ENCODE peak calls at places on chromosomes 2 and 18, in ten cellular contexts. One of them, this sample, is unnamed.

GRCh38 chr2:176128172-176129012 is 1.1 kb upstream of the HOXD8 start:
- DNase-seq in ACHN: no peak
- DNase-seq in GM04504: no peak
- DNase-seq in activated naive CD4-positive, alpha-beta T cell: no peak
- DNase-seq in AG08396: no peak
- DNase-seq in activated T-cell treated with anti-CD3 and anti-CD28 coated beads for 4 hours: no peak
- DNase-seq in H54: no peak
- DNase-seq in NCI-H1092 treated with DMSO at 0.1 percent for 48 hours: no peak
- DNase-seq in nephron progenitor cell: no peak
- DNase-seq in D341Med: no peak
- DNase-seq in this sample: no peak

GRCh38 chr2:134177351-134177931 is 76.4 kb upstream of the MGAT5 start:
- DNase-seq in ACHN: no peak
- DNase-seq in GM04504: no peak
- DNase-seq in activated naive CD4-positive, alpha-beta T cell: no peak
- DNase-seq in AG08396: no peak
- DNase-seq in activated T-cell treated with anti-CD3 and anti-CD28 coated beads for 4 hours: no peak
- DNase-seq in H54: no peak
- DNase-seq in NCI-H1092 treated with DMSO at 0.1 percent for 48 hours: peak; percentile 8
- DNase-seq in nephron progenitor cell: no peak
- DNase-seq in D341Med: no peak
- DNase-seq in this sample: no peak

GRCh38 chr2:84946204-84947009 is 24.6 kb upstream of the KCMF1 start:
- DNase-seq in ACHN: peak; percentile 93
- DNase-seq in GM04504: no peak
- DNase-seq in activated naive CD4-positive, alpha-beta T cell: no peak
- DNase-seq in AG08396: peak; percentile 67
- DNase-seq in activated T-cell treated with anti-CD3 and anti-CD28 coated beads for 4 hours: peak; percentile 65
- DNase-seq in H54: peak; percentile 75
- DNase-seq in NCI-H1092 treated with DMSO at 0.1 percent for 48 hours: no peak
- DNase-seq in nephron progenitor cell: no peak
- DNase-seq in D341Med: no peak
- DNase-seq in this sample: no peak

GRCh38 chr18:48605408-48605845 is 66.6 kb downstream of the CTIF start:
- DNase-seq in ACHN: peak; percentile 79
- DNase-seq in GM04504: no peak
- DNase-seq in activated naive CD4-positive, alpha-beta T cell: no peak
- DNase-seq in AG08396: no peak
- DNase-seq in activated T-cell treated with anti-CD3 and anti-CD28 coated beads for 4 hours: no peak
- DNase-seq in H54: no peak
- DNase-seq in NCI-H1092 treated with DMSO at 0.1 percent for 48 hours: peak; percentile 22
- DNase-seq in nephron progenitor cell: peak; percentile 47
- DNase-seq in D341Med: peak; percentile 83
- DNase-seq in this sample: no peak

GRCh38 chr2:108536133-108536780 is 2.0 kb downstream of the LIMS1 start:
- DNase-seq in ACHN: peak; percentile 33
- DNase-seq in GM04504: no peak
- DNase-seq in activated naive CD4-positive, alpha-beta T cell: no peak
- DNase-seq in AG08396: no peak
- DNase-seq in activated T-cell treated with anti-CD3 and anti-CD28 coated beads for 4 hours: no peak
- DNase-seq in H54: no peak
- DNase-seq in NCI-H1092 treated with DMSO at 0.1 percent for 48 hours: no peak
- DNase-seq in nephron progenitor cell: no peak
- DNase-seq in D341Med: no peak
- DNase-seq in this sample: no peak

GRCh38 chr2:75157435-75157834 is 41.9 kb downstream of the TACR1 start:
- DNase-seq in ACHN: no peak
- DNase-seq in GM04504: no peak
- DNase-seq in activated naive CD4-positive, alpha-beta T cell: no peak
- DNase-seq in AG08396: peak; percentile 30
- DNase-seq in activated T-cell treated with anti-CD3 and anti-CD28 coated beads for 4 hours: no peak
- DNase-seq in H54: peak; percentile 11
- DNase-seq in NCI-H1092 treated with DMSO at 0.1 percent for 48 hours: peak; percentile 11
- DNase-seq in nephron progenitor cell: no peak
- DNase-seq in D341Med: no peak
- DNase-seq in this sample: no peak

GRCh38 chr2:16320716-16321115 is 344.9 kb downstream of the CYRIA start:
- DNase-seq in ACHN: no peak
- DNase-seq in GM04504: no peak
- DNase-seq in activated naive CD4-positive, alpha-beta T cell: no peak
- DNase-seq in AG08396: no peak
- DNase-seq in activated T-cell treated with anti-CD3 and anti-CD28 coated beads for 4 hours: no peak
- DNase-seq in H54: no peak
- DNase-seq in NCI-H1092 treated with DMSO at 0.1 percent for 48 hours: peak; percentile 4
- DNase-seq in nephron progenitor cell: no peak
- DNase-seq in D341Med: no peak
- DNase-seq in this sample: no peak

GRCh38 chr18:50819027-50819726 is 639 bp downstream of the MRO start:
- DNase-seq in ACHN: peak; percentile 30
- DNase-seq in GM04504: no peak
- DNase-seq in activated naive CD4-positive, alpha-beta T cell: no peak
- DNase-seq in AG08396: peak; percentile 11
- DNase-seq in activated T-cell treated with anti-CD3 and anti-CD28 coated beads for 4 hours: no peak
- DNase-seq in H54: peak; percentile 9
- DNase-seq in NCI-H1092 treated with DMSO at 0.1 percent for 48 hours: peak; percentile 12
- DNase-seq in nephron progenitor cell: peak; percentile 47
- DNase-seq in D341Med: peak; percentile 53
- DNase-seq in this sample: no peak

GRCh38 chr18:57839942-57840381 is 36.8 kb upstream of the ATP8B1 start:
- DNase-seq in ACHN: no peak
- DNase-seq in GM04504: peak; percentile 42
- DNase-seq in activated naive CD4-positive, alpha-beta T cell: no peak
- DNase-seq in AG08396: peak; percentile 43
- DNase-seq in activated T-cell treated with anti-CD3 and anti-CD28 coated beads for 4 hours: no peak
- DNase-seq in H54: no peak
- DNase-seq in NCI-H1092 treated with DMSO at 0.1 percent for 48 hours: no peak
- DNase-seq in nephron progenitor cell: no peak
- DNase-seq in D341Med: no peak
- DNase-seq in this sample: no peak

GRCh38 chr2:43427032-43427424 is 168.8 kb downstream of the THADA start:
- DNase-seq in ACHN: no peak
- DNase-seq in GM04504: no peak
- DNase-seq in activated naive CD4-positive, alpha-beta T cell: no peak
- DNase-seq in AG08396: no peak
- DNase-seq in activated T-cell treated with anti-CD3 and anti-CD28 coated beads for 4 hours: no peak
- DNase-seq in H54: no peak
- DNase-seq in NCI-H1092 treated with DMSO at 0.1 percent for 48 hours: no peak
- DNase-seq in nephron progenitor cell: no peak
- DNase-seq in D341Med: no peak
- DNase-seq in this sample: no peak

GRCh38 chr2:46915811-46916630 is 415 bp upstream of the MCFD2 start:
- DNase-seq in ACHN: peak; percentile 87
- DNase-seq in GM04504: peak; percentile 82
- DNase-seq in activated naive CD4-positive, alpha-beta T cell: peak; percentile 50
- DNase-seq in AG08396: peak; percentile 99
- DNase-seq in activated T-cell treated with anti-CD3 and anti-CD28 coated beads for 4 hours: peak; percentile 63
- DNase-seq in H54: peak; percentile 90
- DNase-seq in NCI-H1092 treated with DMSO at 0.1 percent for 48 hours: peak; percentile 79
- DNase-seq in nephron progenitor cell: peak; percentile 82
- DNase-seq in D341Med: peak; percentile 97
- DNase-seq in this sample: peak; percentile 69

GRCh38 chr18:76679877-76680276 is 142.5 kb upstream of the ZNF236 start:
- DNase-seq in ACHN: no peak
- DNase-seq in GM04504: no peak
- DNase-seq in activated naive CD4-positive, alpha-beta T cell: no peak
- DNase-seq in AG08396: no peak
- DNase-seq in activated T-cell treated with anti-CD3 and anti-CD28 coated beads for 4 hours: no peak
- DNase-seq in H54: no peak
- DNase-seq in NCI-H1092 treated with DMSO at 0.1 percent for 48 hours: peak; percentile 32
- DNase-seq in nephron progenitor cell: no peak
- DNase-seq in D341Med: no peak
- DNase-seq in this sample: no peak

GRCh38 chr2:40435426-40436092 is 16.3 kb downstream of the SLC8A1 start:
- DNase-seq in ACHN: peak; percentile 52
- DNase-seq in GM04504: no peak
- DNase-seq in activated naive CD4-positive, alpha-beta T cell: no peak
- DNase-seq in AG08396: no peak
- DNase-seq in activated T-cell treated with anti-CD3 and anti-CD28 coated beads for 4 hours: no peak
- DNase-seq in H54: no peak
- DNase-seq in NCI-H1092 treated with DMSO at 0.1 percent for 48 hours: no peak
- DNase-seq in nephron progenitor cell: no peak
- DNase-seq in D341Med: no peak
- DNase-seq in this sample: no peak

GRCh38 chr2:231640229-231640628 is 47.6 kb downstream of the TEX44 start:
- DNase-seq in ACHN: no peak
- DNase-seq in GM04504: no peak
- DNase-seq in activated naive CD4-positive, alpha-beta T cell: no peak
- DNase-seq in AG08396: no peak
- DNase-seq in activated T-cell treated with anti-CD3 and anti-CD28 coated beads for 4 hours: no peak
- DNase-seq in H54: no peak
- DNase-seq in NCI-H1092 treated with DMSO at 0.1 percent for 48 hours: no peak
- DNase-seq in nephron progenitor cell: no peak
- DNase-seq in D341Med: no peak
- DNase-seq in this sample: peak; percentile 40

GRCh38 chr18:46497129-46497528 is 159.9 kb downstream of the LOXHD1 start:
- DNase-seq in ACHN: peak; percentile 57
- DNase-seq in GM04504: peak; percentile 4
- DNase-seq in activated naive CD4-positive, alpha-beta T cell: no peak
- DNase-seq in AG08396: no peak
- DNase-seq in activated T-cell treated with anti-CD3 and anti-CD28 coated beads for 4 hours: no peak
- DNase-seq in H54: no peak
- DNase-seq in NCI-H1092 treated with DMSO at 0.1 percent for 48 hours: no peak
- DNase-seq in nephron progenitor cell: peak; percentile 91
- DNase-seq in D341Med: no peak
- DNase-seq in this sample: no peak

GRCh38 chr2:50492452-50492851 is 539.5 kb downstream of the NRXN1 start:
- DNase-seq in ACHN: peak; percentile 66
- DNase-seq in GM04504: peak; percentile 11
- DNase-seq in activated naive CD4-positive, alpha-beta T cell: no peak
- DNase-seq in AG08396: peak; percentile 64
- DNase-seq in activated T-cell treated with anti-CD3 and anti-CD28 coated beads for 4 hours: no peak
- DNase-seq in H54: peak; percentile 12
- DNase-seq in NCI-H1092 treated with DMSO at 0.1 percent for 48 hours: peak; percentile 53
- DNase-seq in nephron progenitor cell: peak; percentile 35
- DNase-seq in D341Med: peak; percentile 73
- DNase-seq in this sample: peak; percentile 28

GRCh38 chr2:138335036-138335435 is 166.5 kb upstream of the SPOPL start:
- DNase-seq in ACHN: no peak
- DNase-seq in GM04504: no peak
- DNase-seq in activated naive CD4-positive, alpha-beta T cell: no peak
- DNase-seq in AG08396: no peak
- DNase-seq in activated T-cell treated with anti-CD3 and anti-CD28 coated beads for 4 hours: no peak
- DNase-seq in H54: no peak
- DNase-seq in NCI-H1092 treated with DMSO at 0.1 percent for 48 hours: no peak
- DNase-seq in nephron progenitor cell: no peak
- DNase-seq in D341Med: no peak
- DNase-seq in this sample: no peak

GRCh38 chr18:42922363-42922762 is 193.1 kb downstream of the RIT2 start:
- DNase-seq in ACHN: no peak
- DNase-seq in GM04504: no peak
- DNase-seq in activated naive CD4-positive, alpha-beta T cell: no peak
- DNase-seq in AG08396: no peak
- DNase-seq in activated T-cell treated with anti-CD3 and anti-CD28 coated beads for 4 hours: no peak
- DNase-seq in H54: no peak
- DNase-seq in NCI-H1092 treated with DMSO at 0.1 percent for 48 hours: no peak
- DNase-seq in nephron progenitor cell: no peak
- DNase-seq in D341Med: no peak
- DNase-seq in this sample: no peak

GRCh38 chr2:17599617-17600016 is 59.1 kb downstream of the VSNL1 start:
- DNase-seq in ACHN: no peak
- DNase-seq in GM04504: no peak
- DNase-seq in activated naive CD4-positive, alpha-beta T cell: no peak
- DNase-seq in AG08396: no peak
- DNase-seq in activated T-cell treated with anti-CD3 and anti-CD28 coated beads for 4 hours: no peak
- DNase-seq in H54: no peak
- DNase-seq in NCI-H1092 treated with DMSO at 0.1 percent for 48 hours: no peak
- DNase-seq in nephron progenitor cell: no peak
- DNase-seq in D341Med: no peak
- DNase-seq in this sample: no peak

GRCh38 chr2:236574424-236575145 is 5.0 kb downstream of the ACKR3 start:
- DNase-seq in ACHN: no peak
- DNase-seq in GM04504: no peak
- DNase-seq in activated naive CD4-positive, alpha-beta T cell: no peak
- DNase-seq in AG08396: no peak
- DNase-seq in activated T-cell treated with anti-CD3 and anti-CD28 coated beads for 4 hours: no peak
- DNase-seq in H54: no peak
- DNase-seq in NCI-H1092 treated with DMSO at 0.1 percent for 48 hours: no peak
- DNase-seq in nephron progenitor cell: no peak
- DNase-seq in D341Med: no peak
- DNase-seq in this sample: no peak

This sample was measured in stromal cell of bone marrow.